ENCODE peak calls at places on chromosomes 11 and 22, in five cellular contexts. One of them, this sample, is unnamed.

GRCh38 chr22:37519268-37520195 is at the start of gene CARD10:
- DNase-seq in substantia nigra: no peak
- DNase-seq in stimulated activated naive CD8-positive, alpha-beta T cell treated with anti-CD3 and anti-CD28 coated beads, Interleukin-15, amount 100 ng/mL, for 72 hours: peak; percentile 13
- DNase-seq in amniotic stem cell: no peak
- DNase-seq in naive thymus-derived CD4-positive, alpha-beta T cell: no peak
- DNase-seq in this sample: peak; percentile 86

GRCh38 chr22:34414467-34415440 is 494.5 kb upstream of the LARGE1 start:
- DNase-seq in substantia nigra: no peak
- DNase-seq in stimulated activated naive CD8-positive, alpha-beta T cell treated with anti-CD3 and anti-CD28 coated beads, Interleukin-15, amount 100 ng/mL, for 72 hours: peak; percentile 21
- DNase-seq in amniotic stem cell: no peak
- DNase-seq in naive thymus-derived CD4-positive, alpha-beta T cell: no peak
- DNase-seq in this sample: peak; percentile 79

GRCh38 chr22:41541484-41541883 is 2.8 kb downstream of the POLR3H start:
- DNase-seq in substantia nigra: no peak
- DNase-seq in stimulated activated naive CD8-positive, alpha-beta T cell treated with anti-CD3 and anti-CD28 coated beads, Interleukin-15, amount 100 ng/mL, for 72 hours: no peak
- DNase-seq in amniotic stem cell: no peak
- DNase-seq in naive thymus-derived CD4-positive, alpha-beta T cell: no peak
- DNase-seq in this sample: no peak

GRCh38 chr11:61626580-61627380 is 45.9 kb upstream of the SYT7 start:
- DNase-seq in substantia nigra: no peak
- DNase-seq in stimulated activated naive CD8-positive, alpha-beta T cell treated with anti-CD3 and anti-CD28 coated beads, Interleukin-15, amount 100 ng/mL, for 72 hours: no peak
- DNase-seq in amniotic stem cell: no peak
- DNase-seq in naive thymus-derived CD4-positive, alpha-beta T cell: no peak
- DNase-seq in this sample: peak; percentile 80

GRCh38 chr22:37778370-37779009 is 29.2 kb upstream of the GCAT start:
- DNase-seq in substantia nigra: no peak
- DNase-seq in stimulated activated naive CD8-positive, alpha-beta T cell treated with anti-CD3 and anti-CD28 coated beads, Interleukin-15, amount 100 ng/mL, for 72 hours: no peak
- DNase-seq in amniotic stem cell: no peak
- DNase-seq in naive thymus-derived CD4-positive, alpha-beta T cell: no peak
- DNase-seq in this sample: no peak

GRCh38 chr11:124799384-124800225 is 601 bp downstream of the MSANTD2 start:
- DNase-seq in substantia nigra: peak; percentile 42
- DNase-seq in stimulated activated naive CD8-positive, alpha-beta T cell treated with anti-CD3 and anti-CD28 coated beads, Interleukin-15, amount 100 ng/mL, for 72 hours: peak; percentile 55
- DNase-seq in amniotic stem cell: no peak
- DNase-seq in naive thymus-derived CD4-positive, alpha-beta T cell: peak; percentile 23
- DNase-seq in this sample: peak; percentile 61

GRCh38 chr22:41982886-41983285 is 13.6 kb downstream of the SEPTIN3 start:
- DNase-seq in substantia nigra: no peak
- DNase-seq in stimulated activated naive CD8-positive, alpha-beta T cell treated with anti-CD3 and anti-CD28 coated beads, Interleukin-15, amount 100 ng/mL, for 72 hours: no peak
- DNase-seq in amniotic stem cell: no peak
- DNase-seq in naive thymus-derived CD4-positive, alpha-beta T cell: no peak
- DNase-seq in this sample: no peak

GRCh38 chr11:23206736-23207336 is 346.6 kb upstream of the CCDC179 start:
- DNase-seq in substantia nigra: no peak
- DNase-seq in stimulated activated naive CD8-positive, alpha-beta T cell treated with anti-CD3 and anti-CD28 coated beads, Interleukin-15, amount 100 ng/mL, for 72 hours: no peak
- DNase-seq in amniotic stem cell: no peak
- DNase-seq in naive thymus-derived CD4-positive, alpha-beta T cell: no peak
- DNase-seq in this sample: no peak

GRCh38 chr11:77175021-77175842 is 47.2 kb downstream of the MYO7A start:
- DNase-seq in substantia nigra: no peak
- DNase-seq in stimulated activated naive CD8-positive, alpha-beta T cell treated with anti-CD3 and anti-CD28 coated beads, Interleukin-15, amount 100 ng/mL, for 72 hours: no peak
- DNase-seq in amniotic stem cell: no peak
- DNase-seq in naive thymus-derived CD4-positive, alpha-beta T cell: no peak
- DNase-seq in this sample: no peak

GRCh38 chr22:38549106-38549884 is 20.7 kb downstream of the DMC1 start:
- DNase-seq in substantia nigra: no peak
- DNase-seq in stimulated activated naive CD8-positive, alpha-beta T cell treated with anti-CD3 and anti-CD28 coated beads, Interleukin-15, amount 100 ng/mL, for 72 hours: no peak
- DNase-seq in amniotic stem cell: no peak
- DNase-seq in naive thymus-derived CD4-positive, alpha-beta T cell: no peak
- DNase-seq in this sample: no peak

GRCh38 chr22:32411388-32411787 is 659 bp downstream of the RTCB start:
- DNase-seq in substantia nigra: no peak
- DNase-seq in stimulated activated naive CD8-positive, alpha-beta T cell treated with anti-CD3 and anti-CD28 coated beads, Interleukin-15, amount 100 ng/mL, for 72 hours: peak; percentile 2
- DNase-seq in amniotic stem cell: no peak
- DNase-seq in naive thymus-derived CD4-positive, alpha-beta T cell: no peak
- DNase-seq in this sample: no peak

GRCh38 chr22:44735518-44736428 is 16.6 kb upstream of the ARHGAP8 start:
- DNase-seq in substantia nigra: peak; percentile 8
- DNase-seq in stimulated activated naive CD8-positive, alpha-beta T cell treated with anti-CD3 and anti-CD28 coated beads, Interleukin-15, amount 100 ng/mL, for 72 hours: peak; percentile 84
- DNase-seq in amniotic stem cell: peak; percentile 20
- DNase-seq in naive thymus-derived CD4-positive, alpha-beta T cell: peak; percentile 53
- DNase-seq in this sample: peak; percentile 93

GRCh38 chr11:94028436-94028835 is 7.3 kb downstream of the HEPHL1 start:
- DNase-seq in substantia nigra: no peak
- DNase-seq in stimulated activated naive CD8-positive, alpha-beta T cell treated with anti-CD3 and anti-CD28 coated beads, Interleukin-15, amount 100 ng/mL, for 72 hours: no peak
- DNase-seq in amniotic stem cell: peak; percentile 21
- DNase-seq in naive thymus-derived CD4-positive, alpha-beta T cell: no peak
- DNase-seq in this sample: no peak

GRCh38 chr11:133515075-133515474 is 17.2 kb downstream of the OPCML start:
- DNase-seq in substantia nigra: no peak
- DNase-seq in stimulated activated naive CD8-positive, alpha-beta T cell treated with anti-CD3 and anti-CD28 coated beads, Interleukin-15, amount 100 ng/mL, for 72 hours: no peak
- DNase-seq in amniotic stem cell: no peak
- DNase-seq in naive thymus-derived CD4-positive, alpha-beta T cell: no peak
- DNase-seq in this sample: no peak

This sample was measured in iPS-NIHi11.